ENCODE peak calls at places on chromosomes 16 and 17, in six cellular contexts. One of them, this sample, is unnamed.

GRCh38 chr17:66287911-66288310 is 14.5 kb upstream of the PRKCA start:
- DNase-seq in NCI-H82: no peak
- DNase-seq in BE2C: no peak
- DNase-seq in mucosa of descending colon: no peak
- DNase-seq in left cardiac atrium: no peak
- DNase-seq in fibroblast of the aortic adventitia: no peak
- DNase-seq in this sample: no peak

GRCh38 chr17:37097162-37097561 is 148.4 kb downstream of the AATF start:
- DNase-seq in NCI-H82: no peak
- DNase-seq in BE2C: peak
- DNase-seq in mucosa of descending colon: no peak
- DNase-seq in left cardiac atrium: no peak
- DNase-seq in fibroblast of the aortic adventitia: no peak
- DNase-seq in this sample: no peak

GRCh38 chr17:5437721-5438317 is 1.1 kb downstream of the C1QBP start:
- DNase-seq in NCI-H82: peak
- DNase-seq in BE2C: no peak
- DNase-seq in mucosa of descending colon: no peak
- DNase-seq in left cardiac atrium: no peak
- DNase-seq in fibroblast of the aortic adventitia: peak
- DNase-seq in this sample: no peak

GRCh38 chr17:59074494-59074893 is 32.2 kb downstream of the TRIM37 start:
- DNase-seq in NCI-H82: no peak
- DNase-seq in BE2C: no peak
- DNase-seq in mucosa of descending colon: no peak
- DNase-seq in left cardiac atrium: no peak
- DNase-seq in fibroblast of the aortic adventitia: peak
- DNase-seq in this sample: no peak

GRCh38 chr16:56675685-56676210 is 6.1 kb downstream of the MT1H start:
- DNase-seq in NCI-H82: no peak
- DNase-seq in BE2C: no peak
- DNase-seq in mucosa of descending colon: peak
- DNase-seq in left cardiac atrium: no peak
- DNase-seq in fibroblast of the aortic adventitia: no peak
- DNase-seq in this sample: peak

GRCh38 chr17:35373984-35374765 is 754 bp upstream of the SLFN11 start:
- DNase-seq in NCI-H82: no peak
- DNase-seq in BE2C: no peak
- DNase-seq in mucosa of descending colon: peak
- DNase-seq in left cardiac atrium: peak
- DNase-seq in fibroblast of the aortic adventitia: peak
- DNase-seq in this sample: peak

GRCh38 chr17:81465912-81466311 is 46.7 kb downstream of the ACTG1 start:
- DNase-seq in NCI-H82: no peak
- DNase-seq in BE2C: no peak
- DNase-seq in mucosa of descending colon: no peak
- DNase-seq in left cardiac atrium: no peak
- DNase-seq in fibroblast of the aortic adventitia: no peak
- DNase-seq in this sample: no peak

GRCh38 chr16:1158456-1159324 is 5.8 kb downstream of the CACNA1H start:
- DNase-seq in NCI-H82: no peak
- DNase-seq in BE2C: no peak
- DNase-seq in mucosa of descending colon: peak
- DNase-seq in left cardiac atrium: peak
- DNase-seq in fibroblast of the aortic adventitia: no peak
- DNase-seq in this sample: peak

GRCh38 chr17:35051183-35051578 is 12.3 kb downstream of the RFFL start:
- DNase-seq in NCI-H82: no peak
- DNase-seq in BE2C: no peak
- DNase-seq in mucosa of descending colon: no peak
- DNase-seq in left cardiac atrium: no peak
- DNase-seq in fibroblast of the aortic adventitia: no peak
- DNase-seq in this sample: no peak

GRCh38 chr16:17367034-17367433 is 103.7 kb downstream of the XYLT1 start:
- DNase-seq in NCI-H82: no peak
- DNase-seq in BE2C: no peak
- DNase-seq in mucosa of descending colon: peak
- DNase-seq in left cardiac atrium: no peak
- DNase-seq in fibroblast of the aortic adventitia: no peak
- DNase-seq in this sample: peak

GRCh38 chr16:48408688-48409087 is 23.5 kb upstream of the SIAH1 start:
- DNase-seq in NCI-H82: no peak
- DNase-seq in BE2C: no peak
- DNase-seq in mucosa of descending colon: no peak
- DNase-seq in left cardiac atrium: peak
- DNase-seq in fibroblast of the aortic adventitia: peak
- DNase-seq in this sample: peak

GRCh38 chr17:4110152-4110551 is 32.7 kb downstream of the ZZEF1 start:
- DNase-seq in NCI-H82: peak
- DNase-seq in BE2C: no peak
- DNase-seq in mucosa of descending colon: no peak
- DNase-seq in left cardiac atrium: no peak
- DNase-seq in fibroblast of the aortic adventitia: peak
- DNase-seq in this sample: no peak

GRCh38 chr17:13475574-13476223 is 126.0 kb downstream of the HS3ST3A1 start:
- DNase-seq in NCI-H82: no peak
- DNase-seq in BE2C: no peak
- DNase-seq in mucosa of descending colon: no peak
- DNase-seq in left cardiac atrium: no peak
- DNase-seq in fibroblast of the aortic adventitia: no peak
- DNase-seq in this sample: no peak

GRCh38 chr16:86534779-86535605 is 20.0 kb downstream of the MTHFSD start:
- DNase-seq in NCI-H82: no peak
- DNase-seq in BE2C: no peak
- DNase-seq in mucosa of descending colon: no peak
- DNase-seq in left cardiac atrium: no peak
- DNase-seq in fibroblast of the aortic adventitia: no peak
- DNase-seq in this sample: peak

GRCh38 chr16:82344157-82344556 is 174.1 kb upstream of the MPHOSPH6 start:
- DNase-seq in NCI-H82: peak
- DNase-seq in BE2C: no peak
- DNase-seq in mucosa of descending colon: no peak
- DNase-seq in left cardiac atrium: no peak
- DNase-seq in fibroblast of the aortic adventitia: no peak
- DNase-seq in this sample: no peak

GRCh38 chr16:59686405-59686804 is 952.3 kb upstream of the GOT2 start:
- DNase-seq in NCI-H82: no peak
- DNase-seq in BE2C: no peak
- DNase-seq in mucosa of descending colon: no peak
- DNase-seq in left cardiac atrium: no peak
- DNase-seq in fibroblast of the aortic adventitia: no peak
- DNase-seq in this sample: no peak

GRCh38 chr17:18361837-18362380 is 1.4 kb downstream of the SHMT1 start:
- DNase-seq in NCI-H82: no peak
- DNase-seq in BE2C: no peak
- DNase-seq in mucosa of descending colon: no peak
- DNase-seq in left cardiac atrium: no peak
- DNase-seq in fibroblast of the aortic adventitia: no peak
- DNase-seq in this sample: no peak

GRCh38 chr16:69166221-69166833 is 20.6 kb upstream of the SNTB2 start:
- DNase-seq in NCI-H82: no peak
- DNase-seq in BE2C: no peak
- DNase-seq in mucosa of descending colon: no peak
- DNase-seq in left cardiac atrium: no peak
- DNase-seq in fibroblast of the aortic adventitia: peak
- DNase-seq in this sample: no peak

GRCh38 chr16:46822270-46822669 is 8.7 kb downstream of the C16orf87 start:
- DNase-seq in NCI-H82: no peak
- DNase-seq in BE2C: no peak
- DNase-seq in mucosa of descending colon: no peak
- DNase-seq in left cardiac atrium: no peak
- DNase-seq in fibroblast of the aortic adventitia: peak
- DNase-seq in this sample: no peak

GRCh38 chr16:57357330-57358151 is 1.0 kb upstream of the CCL22 start:
- DNase-seq in NCI-H82: no peak
- DNase-seq in BE2C: no peak
- DNase-seq in mucosa of descending colon: no peak
- DNase-seq in left cardiac atrium: no peak
- DNase-seq in fibroblast of the aortic adventitia: no peak
- DNase-seq in this sample: peak

GRCh38 chr16:68257906-68258800 is 6.2 kb upstream of the SLC7A6 start:
- DNase-seq in NCI-H82: no peak
- DNase-seq in BE2C: no peak
- DNase-seq in mucosa of descending colon: peak
- DNase-seq in left cardiac atrium: no peak
- DNase-seq in fibroblast of the aortic adventitia: no peak
- DNase-seq in this sample: no peak

GRCh38 chr16:24499193-24499814 is 40.1 kb upstream of the RBBP6 start:
- DNase-seq in NCI-H82: peak
- DNase-seq in BE2C: peak
- DNase-seq in mucosa of descending colon: no peak
- DNase-seq in left cardiac atrium: no peak
- DNase-seq in fibroblast of the aortic adventitia: peak
- DNase-seq in this sample: no peak

GRCh38 chr17:56699186-56699895 is 105.8 kb downstream of the NOG start:
- DNase-seq in NCI-H82: peak
- DNase-seq in BE2C: no peak
- DNase-seq in mucosa of descending colon: peak
- DNase-seq in left cardiac atrium: peak
- DNase-seq in fibroblast of the aortic adventitia: peak
- DNase-seq in this sample: peak

GRCh38 chr17:8019161-8019560 is 16.7 kb downstream of the GUCY2D start:
- DNase-seq in NCI-H82: peak
- DNase-seq in BE2C: no peak
- DNase-seq in mucosa of descending colon: no peak
- DNase-seq in left cardiac atrium: no peak
- DNase-seq in fibroblast of the aortic adventitia: no peak
- DNase-seq in this sample: no peak